ENCODE peak calls at places on chromosomes 6 and 20, in nine cellular contexts. T is kidney epithelial cell, M is kidney, V is progenitor cell of endocrine pancreas, K is suprapubic skin, U is dorsolateral prefrontal cortex, X is upper lobe of right lung, H is fibroblast of lung, B is heart left ventricle. Z is an unnamed sample.

GRCh38 chr20:61449916-61450315 is 197.9 kb downstream of the CDH4 start:
- DNase-seq in V (no peak), B (no peak), T (peak), X (no peak), M (no peak), H (no peak), U (no peak), K (no peak), Z (no peak)

GRCh38 chr6:157045831-157046454 is 268.8 kb downstream of the ARID1B start:
- DNase-seq in X (no peak), V (no peak), B (no peak), U (no peak), T (no peak), K (no peak), M (no peak), H (peak), Z (no peak)

GRCh38 chr6:35181313-35181932 is 32.3 kb upstream of the SCUBE3 start:
- DNase-seq in M (no peak), T (no peak), V (no peak), X (no peak), K (no peak), U (no peak), B (no peak), H (peak), Z (no peak)

GRCh38 chr20:3707508-3707899 is 4.9 kb downstream of the SIGLEC1 start:
- DNase-seq in U (no peak), K (no peak), M (peak), X (peak), V (no peak), H (no peak), B (no peak), T (no peak), Z (no peak)

GRCh38 chr6:70849348-70850069 is 107.4 kb downstream of the B3GAT2 start:
- DNase-seq in U (no peak), B (no peak), V (no peak), H (no peak), M (no peak), X (no peak), K (no peak), T (no peak), Z (no peak)

GRCh38 chr20:47600967-47601547 is 99.4 kb downstream of the NCOA3 start:
- DNase-seq in B (no peak), T (no peak), M (no peak), H (no peak), V (no peak), U (no peak), X (no peak), K (no peak), Z (no peak)

GRCh38 chr6:166954118-166954713 is 2.1 kb downstream of the RNASET2 start:
- DNase-seq in H (no peak), X (no peak), K (no peak), M (no peak), V (no peak), B (no peak), T (no peak), U (no peak), Z (no peak)

GRCh38 chr6:73579851-73580246 is 59.0 kb upstream of the EEF1A1 start:
- DNase-seq in H (peak), B (no peak), X (no peak), M (peak), V (no peak), K (no peak), T (peak), U (no peak), Z (peak)

GRCh38 chr6:133551847-133552331 is 310.7 kb downstream of the EYA4 start:
- DNase-seq in K (no peak), T (peak), V (no peak), U (no peak), H (peak), M (no peak), B (peak), X (peak), Z (no peak)

DNA sequence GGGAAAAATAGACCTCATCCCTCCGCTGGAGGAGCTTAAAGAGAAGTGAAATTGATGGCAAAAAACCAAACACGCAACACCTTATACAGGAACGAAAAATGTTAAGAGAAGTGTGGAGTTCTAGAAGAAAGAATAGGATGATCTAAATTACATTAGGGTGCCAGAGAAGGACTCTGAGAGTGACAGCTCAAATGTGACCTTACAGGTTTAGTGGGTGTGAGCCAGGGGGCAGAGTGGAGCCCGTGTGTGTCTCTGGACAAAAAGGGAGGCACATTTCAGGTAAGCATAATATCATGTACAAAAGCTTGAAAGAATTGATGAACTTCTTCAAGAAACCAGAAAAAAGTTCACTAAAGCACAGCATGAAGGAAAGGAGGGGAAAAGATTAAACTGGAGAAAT is 20.8 kb downstream of the HLA-DRA start:
- DNase-seq in K (no peak), H (no peak), B (no peak), X (no peak), M (no peak), U (no peak), T (no peak), V (no peak), Z (no peak)
- TF ChIP-seq CTCF in K (no peak), H (no peak), B (no peak), X (peak), M (no peak), U (no peak), T (no peak), V (no peak), Z (no peak)

GRCh38 chr6:28580484-28580883 is 54.8 kb downstream of the GPX5 start:
- DNase-seq in V (no peak), X (no peak), H (no peak), T (no peak), K (no peak), M (no peak), U (no peak), B (no peak), Z (no peak)
- TF ChIP-seq CTCF in V (peak), X (no peak), H (no peak), T (no peak), K (no peak), M (no peak), U (no peak), B (no peak), Z (no peak)

GRCh38 chr6:159125014-159125609 is 44.1 kb upstream of the FNDC1 start:
- DNase-seq in U (no peak), H (no peak), V (no peak), B (no peak), X (no peak), K (no peak), M (no peak), T (no peak), Z (no peak)
- TF ChIP-seq CTCF in U (peak), H (peak), V (peak), B (no peak), X (peak), K (no peak), M (no peak), T (peak), Z (peak)

GRCh38 chr6:28401172-28401571 is 1.6 kb upstream of the ZSCAN12 start:
- DNase-seq in V (no peak), H (peak), M (no peak), U (no peak), T (no peak), X (no peak), K (no peak), B (no peak), Z (no peak)

GRCh38 chr6:28400122-28400451 is 540 bp upstream of the ZSCAN12 start:
- DNase-seq in T (no peak), X (no peak), H (no peak), K (no peak), U (no peak), B (no peak), M (no peak), V (no peak), Z (no peak)

GRCh38 chr6:28402197-28402596 is 2.6 kb upstream of the ZSCAN12 start:
- DNase-seq in H (no peak), M (no peak), T (no peak), K (no peak), X (no peak), B (no peak), U (no peak), V (no peak), Z (no peak)

GRCh38 chr6:28395918-28396317 is 3.6 kb downstream of the ZSCAN12 start:
- DNase-seq in X (no peak), V (no peak), U (no peak), H (no peak), M (no peak), K (no peak), B (no peak), T (no peak), Z (no peak)

DNA sequence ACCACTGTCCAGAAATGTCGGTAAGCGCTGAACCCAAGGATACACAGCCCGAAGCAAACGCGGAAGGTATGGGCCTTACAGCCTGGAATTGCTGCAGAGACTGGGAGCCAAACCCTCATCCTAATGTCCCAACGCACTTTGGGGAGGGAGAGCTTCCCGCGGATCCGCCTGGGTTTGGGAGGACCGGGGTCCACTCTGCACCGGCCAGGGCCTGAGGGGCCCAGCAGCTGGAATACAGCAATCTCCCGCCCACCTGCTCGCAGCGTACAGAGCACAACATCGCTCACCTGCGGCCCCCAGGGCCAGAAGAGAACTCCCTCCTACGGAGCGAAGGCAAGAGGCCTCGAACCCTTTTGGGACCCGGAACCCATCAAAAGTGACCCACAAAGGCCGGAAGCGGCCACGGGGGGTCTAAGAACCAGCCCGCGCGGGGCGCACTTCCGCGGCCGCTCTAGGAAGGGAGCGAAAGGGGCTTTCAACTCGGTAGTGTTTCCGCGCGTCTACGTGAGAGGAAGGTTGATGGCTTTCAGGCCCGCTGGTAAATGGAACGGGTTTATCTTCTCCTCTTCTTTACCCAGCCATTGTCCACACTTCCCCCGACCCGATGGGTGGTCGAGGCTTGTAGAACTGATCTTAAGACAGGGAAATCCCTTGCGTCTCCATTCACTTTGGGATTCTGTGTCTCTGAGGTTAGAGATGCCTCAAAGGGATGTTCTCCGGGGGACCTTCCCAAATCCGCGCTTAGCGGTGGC is at the start of gene ZSCAN12:
- DNase-seq in V (peak), M (peak), B (peak), H (peak), U (peak), X (peak), T (peak), K (peak), Z (peak)
- TF ChIP-seq CTCF in V (peak), M (peak), B (peak), H (peak), U (peak), X (peak), T (peak), K (peak), Z (no peak)

GRCh38 chr6:158558415-158559306 is 1.2 kb upstream of the TMEM181 start:
- DNase-seq in K (no peak), B (no peak), U (no peak), X (no peak), M (no peak), T (no peak), H (no peak), V (no peak), Z (no peak)

GRCh38 chr6:158560787-158561246 is 926 bp downstream of the TMEM181 start:
- DNase-seq in T (no peak), U (no peak), H (peak), X (peak), K (peak), B (no peak), M (peak), V (no peak), Z (no peak)

GRCh38 chr6:158561247-158561884 is 1.5 kb downstream of the TMEM181 start:
- DNase-seq in X (no peak), H (no peak), T (no peak), M (peak), V (no peak), K (peak), U (no peak), B (no peak), Z (no peak)

GRCh38 chr6:158559338-158559894 is 475 bp upstream of the TMEM181 start:
- DNase-seq in V (no peak), H (no peak), U (no peak), K (peak), X (no peak), M (no peak), T (no peak), B (no peak), Z (no peak)

GRCh38 chr6:158559895-158560786 is at the start of gene TMEM181:
- DNase-seq in H (peak), V (peak), B (peak), T (no peak), K (peak), M (peak), U (peak), X (peak), Z (peak)
- TF ChIP-seq CTCF in H (no peak), V (no peak), B (no peak), T (no peak), K (no peak), M (no peak), U (no peak), X (no peak), Z (no peak)